ENCODE peak calls at places on chromosome 9, in ten cellular contexts. One of them, this sample, is unnamed.

GRCh38 chr9:129550199-129550839 is 70.6 kb downstream of the C9orf50 start:
- DNase-seq in ovary: peak; percentile 92
- DNase-seq in T-cell: no peak
- DNase-seq in NCI-H82: no peak
- DNase-seq in A549: peak; percentile 55
- DNase-seq in KG1: no peak
- DNase-seq in transverse colon: peak; percentile 64
- DNase-seq in HFF-Myc: no peak
- DNase-seq in foreskin fibroblast: peak; percentile 70
- DNase-seq in psoas muscle: peak; percentile 88
- DNase-seq in this sample: no peak

GRCh38 chr9:38390851-38391250 is 1.7 kb upstream of the ALDH1B1 start:
- DNase-seq in ovary: no peak
- DNase-seq in foreskin fibroblast: no peak
- DNase-seq in NCI-H82: no peak
- DNase-seq in psoas muscle: no peak
- DNase-seq in T-cell: no peak
- DNase-seq in A549: no peak
- DNase-seq in HFF-Myc: no peak
- DNase-seq in transverse colon: no peak
- DNase-seq in KG1: no peak
- DNase-seq in this sample: no peak

GRCh38 chr9:136489731-136490130 is 6.9 kb upstream of the SEC16A start:
- DNase-seq in ovary: no peak
- DNase-seq in HFF-Myc: no peak
- DNase-seq in NCI-H82: no peak
- DNase-seq in A549: no peak
- DNase-seq in T-cell: no peak
- DNase-seq in transverse colon: no peak
- DNase-seq in foreskin fibroblast: no peak
- DNase-seq in psoas muscle: no peak
- DNase-seq in KG1: no peak
- DNase-seq in this sample: no peak

GRCh38 chr9:4490705-4491620 is 695 bp downstream of the SLC1A1 start:
- DNase-seq in ovary: peak; percentile 16
- DNase-seq in NCI-H82: no peak
- DNase-seq in foreskin fibroblast: no peak
- DNase-seq in A549: no peak
- DNase-seq in T-cell: no peak
- DNase-seq in KG1: no peak
- DNase-seq in HFF-Myc: no peak
- DNase-seq in transverse colon: no peak
- DNase-seq in psoas muscle: no peak
- DNase-seq in this sample: no peak

GRCh38 chr9:109904666-109905065 is 124.7 kb downstream of the PALM2AKAP2 start:
- DNase-seq in psoas muscle: no peak
- DNase-seq in A549: no peak
- DNase-seq in ovary: no peak
- DNase-seq in T-cell: no peak
- DNase-seq in foreskin fibroblast: peak; percentile 69
- DNase-seq in HFF-Myc: no peak
- DNase-seq in KG1: no peak
- DNase-seq in transverse colon: no peak
- DNase-seq in NCI-H82: no peak
- DNase-seq in this sample: no peak

GRCh38 chr9:98168952-98169488 is 23.4 kb downstream of the CORO2A start:
- DNase-seq in foreskin fibroblast: peak; percentile 23
- DNase-seq in T-cell: no peak
- DNase-seq in NCI-H82: peak; percentile 87
- DNase-seq in transverse colon: peak; percentile 63
- DNase-seq in KG1: no peak
- DNase-seq in A549: no peak
- DNase-seq in psoas muscle: no peak
- DNase-seq in ovary: no peak
- DNase-seq in HFF-Myc: peak; percentile 15
- DNase-seq in this sample: peak; percentile 99

GRCh38 chr9:37378613-37379004 is 43.9 kb upstream of the GRHPR start:
- DNase-seq in NCI-H82: no peak
- DNase-seq in HFF-Myc: no peak
- DNase-seq in transverse colon: no peak
- DNase-seq in A549: no peak
- DNase-seq in foreskin fibroblast: no peak
- DNase-seq in psoas muscle: no peak
- DNase-seq in ovary: no peak
- DNase-seq in T-cell: no peak
- DNase-seq in KG1: no peak
- DNase-seq in this sample: no peak

GRCh38 chr9:77575785-77576184 is 72.3 kb downstream of the GNA14 start:
- DNase-seq in transverse colon: no peak
- DNase-seq in ovary: no peak
- DNase-seq in NCI-H82: no peak
- DNase-seq in HFF-Myc: no peak
- DNase-seq in T-cell: no peak
- DNase-seq in psoas muscle: no peak
- DNase-seq in A549: peak; percentile 15
- DNase-seq in KG1: no peak
- DNase-seq in foreskin fibroblast: no peak
- DNase-seq in this sample: peak; percentile 42

GRCh38 chr9:91419222-91420191 is 4.1 kb downstream of the NFIL3 start:
- DNase-seq in transverse colon: peak; percentile 57
- DNase-seq in NCI-H82: no peak
- DNase-seq in ovary: no peak
- DNase-seq in foreskin fibroblast: peak; percentile 93
- DNase-seq in T-cell: no peak
- DNase-seq in psoas muscle: peak; percentile 77
- DNase-seq in A549: peak; percentile 81
- DNase-seq in HFF-Myc: peak; percentile 79
- DNase-seq in KG1: no peak
- DNase-seq in this sample: peak; percentile 30

GRCh38 chr9:138075961-138076649 is 198.5 kb downstream of the CACNA1B start:
- DNase-seq in HFF-Myc: no peak
- DNase-seq in NCI-H82: no peak
- DNase-seq in psoas muscle: no peak
- DNase-seq in A549: no peak
- DNase-seq in KG1: no peak
- DNase-seq in ovary: no peak
- DNase-seq in T-cell: no peak
- DNase-seq in foreskin fibroblast: no peak
- DNase-seq in transverse colon: no peak
- DNase-seq in this sample: no peak

GRCh38 chr9:2299156-2299842 is 284.2 kb downstream of the SMARCA2 start:
- DNase-seq in A549: no peak
- DNase-seq in T-cell: no peak
- DNase-seq in HFF-Myc: no peak
- DNase-seq in NCI-H82: no peak
- DNase-seq in KG1: no peak
- DNase-seq in psoas muscle: no peak
- DNase-seq in transverse colon: peak; percentile 48
- DNase-seq in foreskin fibroblast: no peak
- DNase-seq in ovary: no peak
- DNase-seq in this sample: no peak

GRCh38 chr9:93958875-93959682 is 3.9 kb upstream of the BARX1 start:
- DNase-seq in transverse colon: no peak
- DNase-seq in KG1: no peak
- DNase-seq in foreskin fibroblast: peak; percentile 24
- DNase-seq in psoas muscle: no peak
- DNase-seq in ovary: no peak
- DNase-seq in A549: no peak
- DNase-seq in HFF-Myc: no peak
- DNase-seq in NCI-H82: peak; percentile 38
- DNase-seq in T-cell: no peak
- DNase-seq in this sample: no peak